ENCODE peak calls at places on chromosomes 11 and 22, in nine cellular contexts. B, I, M, O, V, Q, L, F and G are unnamed samples.

GRCh38 chr11:4385978-4386740 is 7.3 kb downstream of the TRIM21 start:
- DNase-seq in B (no peak), I (no peak), M (no peak), O (no peak), V (no peak), Q (no peak), L (no peak), F (no peak), G (no peak)

GRCh38 chr11:103420593-103420992 is 311.4 kb downstream of the DYNC2H1 start:
- DNase-seq in B (no peak), I (no peak), M (no peak), O (no peak), V (no peak), Q (no peak), L (peak), F (no peak), G (no peak)

GRCh38 chr11:26976389-26976788 is 17.5 kb upstream of the FIBIN start:
- DNase-seq in B (no peak), I (peak), M (no peak), O (no peak), V (no peak), Q (no peak), L (peak), F (no peak), G (no peak)

GRCh38 chr11:112374486-112375140 is 114.0 kb upstream of the PLET1 start:
- DNase-seq in B (no peak), I (no peak), M (no peak), O (no peak), V (no peak), Q (no peak), L (no peak), F (no peak), G (no peak)

GRCh38 chr22:25348391-25348790 is 129.0 kb downstream of the CRYBB2 start:
- DNase-seq in B (no peak), I (no peak), M (peak), O (no peak), V (no peak), Q (no peak), L (no peak), F (no peak), G (no peak)

GRCh38 chr11:30107899-30108298 is 91.1 kb upstream of the KCNA4 start:
- DNase-seq in B (no peak), I (peak), M (peak), O (no peak), V (no peak), Q (no peak), L (peak), F (no peak), G (no peak)

GRCh38 chr22:49476176-49476575 is 351.5 kb downstream of the BRD1 start:
- DNase-seq in B (no peak), I (no peak), M (no peak), O (no peak), V (no peak), Q (no peak), L (no peak), F (no peak), G (no peak)

GRCh38 chr11:66981976-66982578 is 7.0 kb downstream of the C11orf86 start:
- DNase-seq in B (peak), I (peak), M (peak), O (peak), V (peak), Q (no peak), L (peak), F (peak), G (peak)

GRCh38 chr11:75288846-75289760 is 48.5 kb downstream of the TPBGL start:
- DNase-seq in B (peak), I (no peak), M (peak), O (no peak), V (no peak), Q (no peak), L (no peak), F (no peak), G (no peak)

GRCh38 chr11:112651345-112651744 is 309.9 kb upstream of the NCAM1 start:
- DNase-seq in B (no peak), I (no peak), M (no peak), O (no peak), V (no peak), Q (no peak), L (no peak), F (no peak), G (no peak)

GRCh38 chr11:123000721-123001120 is 19.1 kb upstream of the BSX start:
- DNase-seq in B (no peak), I (no peak), M (no peak), O (no peak), V (no peak), Q (no peak), L (no peak), F (no peak), G (no peak)
- H3K4me3 ChIP-seq in B (no peak), I (no peak), M (no peak), O (no peak), V (no peak), Q (no peak), L (no peak), F (no peak), G (no peak)

GRCh38 chr11:121800704-121801516 is 315.1 kb downstream of the BLID start:
- DNase-seq in B (no peak), I (peak), M (peak), O (no peak), V (no peak), Q (no peak), L (no peak), F (no peak), G (no peak)
- H3K27ac ChIP-seq in B (no peak), I (peak), M (no peak), O (no peak), V (no peak), Q (no peak), L (no peak), F (peak), G (no peak)

GRCh38 chr11:126378763-126379162 is 23.3 kb downstream of the ST3GAL4 start:
- DNase-seq in B (no peak), I (peak), M (no peak), O (no peak), V (no peak), Q (no peak), L (peak), F (no peak), G (no peak)

GRCh38 chr11:126384449-126385070 is 29.1 kb downstream of the ST3GAL4 start:
- DNase-seq in B (no peak), I (no peak), M (no peak), O (no peak), V (no peak), Q (peak), L (no peak), F (no peak), G (no peak)

GRCh38 chr11:126383301-126384052 is 28.0 kb downstream of the ST3GAL4 start:
- DNase-seq in B (no peak), I (no peak), M (peak), O (no peak), V (no peak), Q (peak), L (no peak), F (no peak), G (no peak)

GRCh38 chr11:126384053-126384335 is 28.5 kb downstream of the ST3GAL4 start:
- DNase-seq in B (no peak), I (no peak), M (no peak), O (no peak), V (no peak), Q (no peak), L (no peak), F (no peak), G (no peak)

DNA sequence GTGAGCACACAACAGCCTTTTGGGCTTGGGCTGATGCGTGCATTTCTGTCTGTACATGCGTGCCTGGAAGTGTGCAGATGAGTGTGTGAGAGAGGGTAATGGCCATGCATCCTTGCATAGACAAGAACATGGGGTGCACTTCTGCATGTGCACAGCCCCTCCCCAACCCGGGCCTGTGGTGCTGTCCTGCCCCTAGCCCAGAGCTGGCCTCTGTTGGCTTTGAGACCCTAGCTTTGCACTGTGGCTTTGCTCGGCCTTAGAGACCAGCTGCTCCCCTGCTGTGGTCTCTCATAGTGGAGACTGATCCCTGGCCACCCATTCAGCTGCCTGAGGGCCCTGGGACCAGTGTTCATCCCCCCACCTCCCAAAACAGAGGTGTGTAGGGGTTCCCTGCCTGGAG is 25.4 kb downstream of the ST3GAL4 start:
- DNase-seq in B (no peak), I (no peak), M (no peak), O (no peak), V (no peak), Q (no peak), L (no peak), F (no peak), G (no peak)
- H3K4me3 ChIP-seq in B (no peak), I (no peak), M (no peak), O (no peak), V (no peak), Q (no peak), L (no peak), F (no peak), G (no peak)

GRCh38 chr11:64207247-64208085 is 945 bp downstream of the FERMT3 start:
- DNase-seq in B (no peak), I (peak), M (peak), O (peak), V (peak), Q (peak), L (peak), F (peak), G (peak)
- H3K27ac ChIP-seq in B (peak), I (peak), M (peak), O (peak), V (peak), Q (peak), L (peak), F (peak), G (peak)